ENCODE peak calls at places on chromosomes 12 and 14, in six cellular contexts. Y is T-helper 2 cell; R is mammary epithelial cell; I is activated naive CD4-positive, alpha-beta T cell treated with anti-CD3 and anti-CD28 coated beads for 36 hours; X is hepatic stellate cell; O is iris pigment epithelial cell. D is an unnamed sample.

GRCh38 chr12:31309279-31309678 is 16.7 kb downstream of the SINHCAF start:
- DNase-seq in R (no peak), X (no peak), O (no peak), I (no peak), Y (no peak), D (no peak)

GRCh38 chr12:22709292-22709691 is 84.3 kb downstream of the ETNK1 start:
- DNase-seq in R (peak), O (peak), Y (no peak), X (peak), I (no peak), D (peak)

GRCh38 chr12:71846322-71846940 is 6.9 kb downstream of the TBC1D15 start:
- DNase-seq in R (peak), Y (no peak), I (no peak), X (peak), O (peak), D (no peak)

GRCh38 chr12:120928864-120929652 is 24.9 kb upstream of the SPPL3 start:
- DNase-seq in X (no peak), O (no peak), Y (no peak), I (no peak), R (peak), D (peak)

GRCh38 chr12:27966870-27967269 is 5.7 kb downstream of the PTHLH start:
- DNase-seq in O (peak), R (peak), I (no peak), Y (no peak), X (peak), D (peak)

GRCh38 chr12:124396544-124397398 is 101.9 kb downstream of the RFLNA start:
- DNase-seq in X (no peak), O (no peak), I (no peak), R (no peak), Y (no peak), D (no peak)

GRCh38 chr14:74846168-74846567 is 29.8 kb downstream of the PROX2 start:
- DNase-seq in I (no peak), X (no peak), Y (no peak), O (peak), R (no peak), D (no peak)

GRCh38 chr14:99265571-99265970 is 6.4 kb downstream of the BCL11B start:
- DNase-seq in X (no peak), Y (no peak), O (no peak), I (peak), R (no peak), D (no peak)

GRCh38 chr12:29566441-29566840 is 69.0 kb upstream of the OVCH1 start:
- DNase-seq in X (no peak), O (peak), Y (no peak), R (no peak), I (no peak), D (no peak)

GRCh38 chr12:33596061-33596460 is 156.4 kb upstream of the SYT10 start:
- DNase-seq in O (peak), X (no peak), R (peak), I (no peak), Y (no peak), D (peak)

GRCh38 chr12:118337194-118337838 is 35.4 kb downstream of the TAOK3 start:
- DNase-seq in I (no peak), Y (no peak), O (peak), X (no peak), R (no peak), D (no peak)

GRCh38 chr14:91352696-91353692 is 64.6 kb downstream of the CCDC88C start:
- DNase-seq in I (no peak), Y (no peak), R (no peak), O (no peak), X (no peak), D (no peak)

GRCh38 chr12:132336451-132337413 is 7.3 kb upstream of the GALNT9 start:
- DNase-seq in R (no peak), I (no peak), O (no peak), Y (no peak), X (no peak), D (no peak)

GRCh38 chr14:21025374-21026151 is 702 bp upstream of the NDRG2 start:
- DNase-seq in X (no peak), I (no peak), R (no peak), Y (no peak), O (no peak), D (no peak)

GRCh38 chr12:75438052-75438754 is 42.4 kb upstream of the GLIPR1 start:
- DNase-seq in X (no peak), I (peak), Y (no peak), O (no peak), R (peak), D (peak)

GRCh38 chr12:113051759-113052158 is 4.8 kb upstream of the DTX1 start:
- DNase-seq in I (no peak), X (no peak), Y (no peak), R (no peak), O (no peak), D (no peak)

GRCh38 chr14:42002139-42002538 is 395.5 kb downstream of the LRFN5 start:
- DNase-seq in R (no peak), Y (no peak), I (no peak), O (peak), X (no peak), D (no peak)